ENCODE peak calls at places on chromosomes 16 and 17, in ten cellular contexts. P is stimulated activated CD8-positive, alpha-beta memory T cell treated with anti-CD3 and anti-CD28 coated beads, Interleukin-7, amount 100 ng/mL, for 1 hour; W is GM10248; K is NCI-H1694 treated with DMSO at 0.1 percent for 48 hours; E is fibroblast of mammary gland; G is T follicular helper cell; O is kidney glomerular epithelial cell; M is MCF 10A; J is neuronal stem cell; L is head of caudate nucleus. N is an unnamed sample.

GRCh38 chr17:13202835-13203234 is 185.0 kb upstream of the ELAC2 start:
- DNase-seq in W (no peak), M (no peak), J (no peak), P (no peak), E (no peak), G (no peak), L (no peak), O (no peak), K (no peak), N (no peak)

GRCh38 chr16:68951991-68952877 is 108.9 kb downstream of the TANGO6 start:
- DNase-seq in M (peak; percentile 72), P (no peak), L (no peak), G (no peak), W (no peak), O (peak; percentile 13), J (no peak), E (peak; percentile 27), K (no peak), N (no peak)

GRCh38 chr16:24062270-24062817 is 193.8 kb upstream of the CACNG3 start:
- DNase-seq in K (no peak), G (no peak), W (no peak), E (no peak), M (no peak), J (no peak), P (no peak), O (no peak), L (no peak), N (no peak)

GRCh38 chr17:18176152-18176551 is 7.5 kb upstream of the ALKBH5 start:
- DNase-seq in K (no peak), G (no peak), M (no peak), J (no peak), W (no peak), O (no peak), L (peak; percentile 42), E (no peak), P (no peak), N (no peak)

GRCh38 chr16:88667496-88667895 is 4.6 kb upstream of the MVD start:
- DNase-seq in L (no peak), K (no peak), M (no peak), G (no peak), J (no peak), E (no peak), O (no peak), W (no peak), P (no peak), N (peak; percentile 36)

GRCh38 chr16:80984124-80984892 is 22.4 kb downstream of the CMC2 start:
- DNase-seq in P (no peak), G (no peak), L (no peak), O (no peak), W (no peak), J (no peak), K (no peak), M (no peak), E (no peak), N (no peak)

GRCh38 chr17:40317345-40317873 is 8.4 kb downstream of the RARA start:
- DNase-seq in J (no peak), W (peak; percentile 67), K (peak; percentile 27), G (no peak), P (no peak), M (peak; percentile 77), L (peak; percentile 38), E (peak; percentile 71), O (peak; percentile 71), N (peak; percentile 77)

GRCh38 chr16:75203667-75204409 is 3.1 kb downstream of the CTRB2 start:
- DNase-seq in O (no peak), W (peak; percentile 12), L (no peak), M (no peak), P (no peak), K (no peak), G (no peak), E (no peak), J (no peak), N (no peak)

GRCh38 chr16:85398050-85398451 is 215.1 kb upstream of the GSE1 start:
- DNase-seq in W (no peak), O (no peak), M (no peak), E (no peak), J (no peak), G (no peak), L (no peak), K (no peak), P (no peak), N (no peak)

GRCh38 chr17:44872131-44872768 is 24.6 kb downstream of the HIGD1B start:
- DNase-seq in W (no peak), K (peak; percentile 87), P (no peak), O (no peak), M (peak; percentile 69), L (no peak), J (no peak), G (no peak), E (no peak), N (no peak)

GRCh38 chr17:80879723-80880649 is 111.7 kb upstream of the CHMP6 start:
- DNase-seq in J (no peak), G (no peak), K (no peak), M (no peak), E (no peak), L (no peak), P (no peak), W (no peak), O (no peak), N (peak; percentile 83)

GRCh38 chr17:35344262-35344661 is 29.2 kb downstream of the SLFN11 start:
- DNase-seq in W (no peak), P (no peak), G (no peak), L (no peak), O (no peak), K (no peak), E (no peak), J (no peak), M (no peak), N (no peak)

GRCh38 chr16:48817032-48817431 is 207.1 kb upstream of the N4BP1 start:
- DNase-seq in W (no peak), K (no peak), E (no peak), J (no peak), M (no peak), G (no peak), O (no peak), P (no peak), L (no peak), N (no peak)

GRCh38 chr16:72013389-72013788 is 4.8 kb downstream of the DHODH start:
- DNase-seq in W (no peak), K (no peak), E (peak; percentile 51), G (no peak), O (peak; percentile 39), M (peak; percentile 95), P (no peak), J (no peak), L (no peak), N (peak; percentile 11)

GRCh38 chr17:76138234-76138895 is 2.7 kb downstream of the FOXJ1 start:
- DNase-seq in E (no peak), K (no peak), J (peak; percentile 77), G (no peak), P (no peak), M (no peak), L (peak; percentile 68), O (peak; percentile 58), W (no peak), N (no peak)

GRCh38 chr17:66426397-66427033 is 124.1 kb downstream of the PRKCA start:
- DNase-seq in P (peak; percentile 9), J (no peak), K (no peak), E (peak; percentile 42), M (peak; percentile 30), L (no peak), G (peak; percentile 7), W (peak; percentile 33), O (no peak), N (no peak)

GRCh38 chr17:76824103-76824502 is 44.1 kb upstream of the MGAT5B start:
- DNase-seq in G (no peak), M (no peak), P (no peak), K (no peak), L (no peak), J (no peak), W (peak; percentile 41), O (peak; percentile 53), E (no peak), N (no peak)

GRCh38 chr17:5115673-5116651 is at the start of gene USP6:
- DNase-seq in W (no peak), L (peak; percentile 26), K (no peak), P (no peak), O (no peak), J (no peak), G (no peak), E (no peak), M (no peak), N (no peak)

GRCh38 chr17:40666366-40666765 is 1.4 kb upstream of the KRT222 start:
- DNase-seq in J (no peak), M (no peak), O (peak; percentile 55), K (no peak), L (no peak), W (no peak), P (no peak), E (no peak), G (no peak), N (no peak)

GRCh38 chr17:48444531-48445247 is 14.7 kb upstream of the SKAP1 start:
- DNase-seq in G (no peak), M (no peak), J (no peak), P (no peak), K (no peak), W (no peak), E (no peak), L (no peak), O (no peak), N (no peak)

GRCh38 chr17:45172541-45173286 is 11.0 kb downstream of the HEXIM2 start:
- DNase-seq in O (peak; percentile 93), J (no peak), P (no peak), G (no peak), W (peak; percentile 56), L (peak; percentile 91), M (peak; percentile 98), K (no peak), E (peak; percentile 48), N (peak; percentile 95)

GRCh38 chr16:48955791-48956190 is 325.8 kb downstream of the CBLN1 start:
- DNase-seq in P (no peak), G (no peak), E (no peak), J (no peak), W (no peak), O (no peak), M (no peak), K (no peak), L (no peak), N (no peak)

GRCh38 chr16:11583171-11583570 is 3.5 kb downstream of the LITAF start:
- DNase-seq in L (no peak), J (no peak), G (no peak), M (no peak), K (no peak), P (no peak), E (peak; percentile 42), W (no peak), O (peak; percentile 40), N (no peak)

GRCh38 chr17:58200024-58200633 is 7.6 kb downstream of the EPX start:
- DNase-seq in K (peak; percentile 63), G (peak; percentile 33), M (peak; percentile 47), L (peak; percentile 65), E (peak; percentile 53), W (peak; percentile 72), J (peak; percentile 36), P (no peak), O (peak; percentile 30), N (peak; percentile 68)

GRCh38 chr17:82805254-82805653 is 34.6 kb downstream of the ZNF750 start:
- DNase-seq in E (no peak), W (no peak), O (no peak), M (no peak), J (no peak), K (no peak), P (no peak), L (no peak), G (no peak), N (no peak)

GRCh38 chr17:66711936-66712335 is 123.0 kb upstream of the CACNG5 start:
- DNase-seq in J (no peak), O (peak; percentile 35), P (no peak), W (no peak), M (peak; percentile 59), K (no peak), G (no peak), E (no peak), L (no peak), N (no peak)

GRCh38 chr17:6666077-6666521 is 14.5 kb downstream of the C17orf100 start:
- DNase-seq in M (peak; percentile 86), W (peak; percentile 79), K (peak; percentile 39), E (peak; percentile 81), P (no peak), J (peak; percentile 77), O (peak; percentile 72), G (no peak), L (peak; percentile 76), N (peak; percentile 82)

GRCh38 chr16:8920676-8921625 is 38.8 kb downstream of the LITAFD start:
- DNase-seq in O (peak; percentile 1), M (no peak), K (no peak), W (no peak), E (peak; percentile 90), G (no peak), J (no peak), L (no peak), P (no peak), N (no peak)

N was measured in SJCRH30.